ENCODE peak calls at places on chromosomes 3 and 15, in four cellular contexts. K, X, P and W are unnamed samples.

GRCh38 chr3:99789322-99789721 is 28.3 kb upstream of the CMSS1 start:
- DNase-seq in K (no peak), X (no peak), P (no peak), W (peak; percentile 29)

GRCh38 chr3:30042274-30042859 is 564.0 kb upstream of the TGFBR2 start:
- DNase-seq in K (peak; percentile 24), X (peak; percentile 48), P (no peak), W (peak; percentile 61)

GRCh38 chr3:47954562-47954961 is 61.7 kb downstream of the MAP4 start:
- DNase-seq in K (no peak), X (no peak), P (no peak), W (peak; percentile 7)

GRCh38 chr3:174533286-174533685 is 325.8 kb upstream of the NAALADL2 start:
- DNase-seq in K (no peak), X (no peak), P (no peak), W (no peak)

GRCh38 chr15:75200765-75201608 is 695 bp upstream of the C15orf39 start:
- DNase-seq in K (peak; percentile 55), X (peak; percentile 65), P (peak; percentile 87), W (peak; percentile 92)

GRCh38 chr3:107685383-107685782 is 162.6 kb downstream of the BBX start:
- DNase-seq in K (no peak), X (no peak), P (no peak), W (no peak)

GRCh38 chr3:11954312-11954934 is 49.8 kb upstream of the SYN2 start:
- DNase-seq in K (peak; percentile 44), X (no peak), P (peak; percentile 57), W (no peak)

GRCh38 chr3:64345351-64345750 is 120.1 kb upstream of the PRICKLE2 start:
- DNase-seq in K (no peak), X (no peak), P (no peak), W (peak; percentile 55)

GRCh38 chr15:85624241-85624855 is 170.4 kb downstream of the KLHL25 start:
- DNase-seq in K (no peak), X (no peak), P (no peak), W (no peak)

GRCh38 chr15:51801391-51801835 is 28.0 kb upstream of the TMOD3 start:
- DNase-seq in K (no peak), X (peak; percentile 51), P (no peak), W (peak; percentile 23)

GRCh38 chr3:71680588-71680987 is 44.6 kb downstream of the EIF4E3 start:
- DNase-seq in K (no peak), X (no peak), P (no peak), W (no peak)

GRCh38 chr3:48715179-48715800 is 1.7 kb downstream of the IP6K2 start:
- DNase-seq in K (no peak), X (no peak), P (no peak), W (no peak)

GRCh38 chr15:33104276-33104675 is 90.2 kb downstream of the FMN1 start:
- DNase-seq in K (no peak), X (no peak), P (no peak), W (no peak)

GRCh38 chr3:173685471-173685870 is 287.9 kb downstream of the NLGN1 start:
- DNase-seq in K (no peak), X (no peak), P (no peak), W (no peak)

GRCh38 chr3:57228734-57229505 is 1.4 kb downstream of the APPL1 start:
- DNase-seq in K (no peak), X (no peak), P (no peak), W (no peak)

GRCh38 chr15:89673162-89673506 is 6.0 kb downstream of the PLIN1 start:
- DNase-seq in K (no peak), X (no peak), P (no peak), W (peak; percentile 54)

GRCh38 chr3:157647820-157648219 is 144.6 kb upstream of the VEPH1 start:
- DNase-seq in K (no peak), X (no peak), P (no peak), W (no peak)

GRCh38 chr3:183253364-183253960 is 409 bp downstream of the B3GNT5 start:
- DNase-seq in K (peak; percentile 84), X (peak; percentile 86), P (peak; percentile 76), W (peak; percentile 81)

GRCh38 chr15:31391687-31392671 is 65.3 kb downstream of the KLF13 start:
- DNase-seq in K (peak; percentile 64), X (peak; percentile 92), P (peak; percentile 94), W (peak; percentile 93)
- TF ChIP-seq POLR2A in K (peak; percentile 86), X (peak; percentile 91), P (peak; percentile 98), W (peak; percentile 91)

DNA sequence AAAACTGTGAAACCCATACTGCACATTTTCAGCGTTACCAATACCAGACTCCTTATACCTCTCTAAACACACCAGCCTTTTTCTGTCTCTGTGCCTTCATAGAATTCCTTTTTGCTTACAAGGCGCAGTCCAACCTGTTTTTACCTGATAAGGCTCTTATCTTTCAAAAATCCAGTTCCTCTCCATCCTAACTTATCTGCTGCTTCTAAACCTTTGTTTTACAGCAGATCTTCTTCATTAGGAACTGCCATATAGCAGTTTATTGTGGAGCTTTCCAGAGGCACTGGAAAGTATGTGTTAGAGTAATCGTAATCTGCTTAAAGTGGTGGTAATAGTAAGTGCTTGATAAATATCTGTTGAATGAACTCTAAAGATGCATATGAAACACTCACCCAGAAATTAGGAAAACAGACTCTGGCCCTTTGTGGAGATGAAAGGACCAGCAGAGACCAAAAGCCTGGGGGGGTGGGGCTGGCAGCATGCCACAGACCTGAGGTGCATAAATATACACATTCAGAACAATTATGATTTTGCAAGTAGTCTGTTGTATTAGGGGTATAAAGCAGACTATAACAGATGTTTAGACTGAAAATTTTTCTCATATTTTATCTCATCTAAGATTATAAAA is 29.3 kb downstream of the PPP2R3A start:
- DNase-seq in K (no peak), X (no peak), P (no peak), W (no peak)
- H3K4me3 ChIP-seq in K (no peak overlapping the region), X (no peak overlapping the region), P (no peak overlapping the region), W (no peak overlapping the region)

DNA sequence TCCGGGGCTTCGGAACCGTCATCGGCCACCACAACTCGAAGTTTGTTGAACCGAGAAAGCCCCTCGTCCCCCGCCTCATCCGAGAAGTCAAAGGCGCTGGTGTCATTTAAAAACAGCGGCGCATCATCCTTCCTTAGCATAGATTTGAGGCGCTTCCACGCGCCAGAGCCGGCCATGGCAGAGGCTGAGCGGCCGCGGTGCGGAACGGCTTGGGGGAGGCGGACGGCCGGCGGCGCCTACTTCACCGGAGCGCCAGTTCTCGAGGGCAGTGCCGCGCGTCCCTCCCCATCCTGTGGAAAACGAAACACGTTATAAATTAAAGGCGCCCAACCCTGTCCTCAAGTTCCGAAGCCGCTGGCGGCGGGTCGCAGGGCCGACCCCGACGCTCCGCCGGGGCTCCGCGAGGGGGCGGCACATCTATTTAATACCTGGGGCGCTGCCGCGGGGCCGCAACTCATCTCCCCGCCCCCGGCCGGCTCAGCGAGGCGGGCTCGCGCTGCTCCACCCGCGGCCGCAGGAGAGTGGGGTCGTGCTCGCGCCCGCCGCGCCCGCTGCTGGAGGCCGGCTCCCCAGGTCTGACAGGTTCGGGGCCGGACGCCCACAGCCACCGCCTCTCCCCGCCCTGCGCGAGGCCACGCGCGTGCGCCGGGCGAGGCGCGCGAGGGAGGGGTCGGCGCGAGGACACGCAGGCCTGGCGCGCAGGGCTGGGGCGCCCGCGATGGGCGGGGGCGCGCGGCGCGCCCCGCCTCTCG is at the start of gene SLC30A4:
- DNase-seq in K (peak; percentile 71), X (peak; percentile 84), P (peak; percentile 87), W (peak; percentile 68)
- TF ChIP-seq POLR2A in K (peak; percentile 28), X (peak; percentile 75), P (peak; percentile 69), W (peak; percentile 40)

GRCh38 chr15:69300129-69300588 is 1.4 kb downstream of the PAQR5 start:
- DNase-seq in K (no peak), X (no peak), P (no peak), W (peak; percentile 63)
- H3K4me3 ChIP-seq in K (no peak overlapping the region), X (no peak overlapping the region), P (peak overlapping the region; percentile 42), W (no peak overlapping the region)

GRCh38 chr3:122024800-122025199 is 2.8 kb upstream of the ILDR1 start:
- DNase-seq in K (no peak), X (no peak), P (no peak), W (no peak)

GRCh38 chr3:122033018-122033417 is 11.0 kb upstream of the ILDR1 start:
- DNase-seq in K (no peak), X (no peak), P (no peak), W (no peak)

GRCh38 chr3:122031123-122031468 is 9.0 kb upstream of the ILDR1 start:
- DNase-seq in K (no peak), X (no peak), P (no peak), W (no peak)

GRCh38 chr3:122025296-122025695 is 3.2 kb upstream of the ILDR1 start:
- DNase-seq in K (no peak), X (no peak), P (no peak), W (no peak)

DNA sequence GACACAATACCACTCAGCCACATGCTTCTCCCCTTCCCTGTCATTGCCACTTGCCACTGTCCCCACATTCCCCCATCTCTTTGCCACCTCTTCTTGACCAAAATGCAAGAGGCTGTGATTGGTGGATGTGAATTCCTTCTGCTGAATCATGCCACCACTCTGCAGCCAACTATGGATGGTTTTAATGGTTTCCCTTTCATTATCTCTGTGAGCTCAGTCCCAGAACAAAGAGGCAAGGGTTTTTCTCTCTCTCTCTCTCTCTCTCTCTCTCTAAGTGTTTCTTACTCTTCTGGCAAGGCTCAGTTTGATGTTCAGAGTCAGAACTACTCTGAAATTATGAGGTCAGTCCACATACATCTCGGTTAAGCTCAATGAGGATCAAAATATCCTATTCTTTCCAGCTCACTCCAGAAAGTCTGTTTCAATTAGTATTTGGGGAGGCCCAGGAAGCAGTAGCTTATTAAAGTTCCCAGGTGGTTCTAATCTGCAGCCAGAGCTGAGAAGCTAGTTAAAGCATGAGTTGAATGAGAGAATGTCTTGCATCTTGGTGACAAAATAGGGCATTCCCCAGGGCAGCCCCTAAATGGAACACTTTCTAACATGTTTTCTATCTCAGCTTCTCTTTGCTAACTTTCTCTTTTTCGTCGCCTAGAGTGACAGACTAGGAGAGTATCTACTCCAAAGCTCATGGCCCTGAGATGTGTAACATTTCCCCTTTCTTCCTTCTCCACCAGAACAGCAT is 8.5 kb upstream of the ILDR1 start:
- DNase-seq in K (no peak), X (no peak), P (no peak), W (no peak)
- TF ChIP-seq POLR2A in K (no peak), X (no peak), P (no peak), W (no peak)

GRCh38 chr3:142888099-142888483 is 792 bp downstream of the PCOLCE2 start:
- DNase-seq in K (no peak), X (peak; percentile 59), P (no peak), W (peak; percentile 12)
- H3K4me3 ChIP-seq in K (peak overlapping the region; percentile 52), X (peak overlapping the region; percentile 83), P (no peak overlapping the region), W (peak overlapping the region; percentile 28)

DNA sequence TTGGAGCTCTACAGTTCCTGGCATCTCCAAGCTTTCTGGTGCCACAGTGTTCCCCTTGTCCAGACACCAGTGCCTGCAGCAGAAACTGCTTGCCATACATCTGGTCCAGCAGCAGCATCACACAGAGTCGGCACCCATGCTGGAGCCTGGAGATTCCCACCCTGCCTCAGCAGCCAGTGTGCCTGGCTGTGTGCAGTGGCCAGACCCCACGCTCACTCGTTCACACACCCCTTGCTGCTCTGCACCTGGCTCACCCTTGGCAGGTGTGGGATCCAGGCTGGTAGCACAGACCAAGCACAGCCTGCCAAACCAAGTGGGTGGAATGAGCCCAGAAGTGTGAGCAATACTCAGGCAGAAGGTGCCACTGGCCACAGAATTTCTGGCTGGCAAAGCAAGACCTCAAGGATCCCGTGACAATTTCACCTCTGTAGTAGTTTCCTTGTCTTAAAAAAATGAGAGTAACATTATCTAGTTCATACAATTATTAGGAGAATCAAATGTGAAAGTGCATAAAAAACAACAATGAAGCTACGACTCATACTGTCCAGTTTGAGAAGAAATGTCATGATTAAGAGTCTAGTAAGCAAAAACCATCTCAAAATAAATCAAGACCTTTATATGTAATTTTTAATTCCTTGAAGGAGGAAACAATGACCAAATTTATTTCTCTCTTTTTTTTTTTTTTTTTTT is 22.9 kb upstream of the ZBED2 start:
- DNase-seq in K (no peak), X (peak; percentile 21), P (no peak), W (no peak)
- TF ChIP-seq POLR2A in K (no peak), X (no peak), P (no peak), W (no peak)